ENCODE peak calls at places on chromosomes 11 and 22, in eight cellular contexts. G, R, C, T, D, Y, X and Q are unnamed samples.
A peak's percentile ranks its signal among the peaks of the same experiment; 100 is the strongest.

GRCh38 chr11:62395885-62396778 is 22.7 kb upstream of the SCGB1A1 start:
- DNase-seq in C (no peak), G (no peak), X (no peak), Y (no peak), R (no peak), D (no peak), T (no peak), Q (no peak)

GRCh38 chr22:48240165-48240934 is 1477.9 kb downstream of the TBC1D22A start:
- DNase-seq in X (no peak), C (peak; percentile 1), G (no peak), D (no peak), Y (no peak), R (no peak), T (no peak), Q (no peak)

GRCh38 chr11:70016666-70017347 is 61.3 kb upstream of the ANO1 start:
- DNase-seq in D (no peak), R (no peak), T (no peak), G (no peak), X (no peak), C (no peak), Y (no peak), Q (no peak)

GRCh38 chr22:40597541-40598453 is 38.7 kb downstream of the MRTFA start:
- DNase-seq in T (no peak), X (no peak), C (peak; percentile 29), D (no peak), G (no peak), R (peak; percentile 40), Y (no peak), Q (no peak)

GRCh38 chr22:48494256-48494967 is 1333.3 kb downstream of the BRD1 start:
- DNase-seq in X (no peak), R (no peak), C (no peak), Y (no peak), D (no peak), G (no peak), T (no peak), Q (no peak)

GRCh38 chr11:45624095-45624494 is 41.3 kb downstream of the CHST1 start:
- DNase-seq in D (no peak), Y (no peak), X (no peak), R (no peak), T (no peak), G (no peak), C (no peak), Q (no peak)

GRCh38 chr11:121416909-121417567 is 35.1 kb upstream of the SORL1 start:
- DNase-seq in G (peak; percentile 88), R (peak; percentile 96), T (peak; percentile 47), Y (peak; percentile 87), X (no peak), C (peak; percentile 92), D (peak; percentile 29), Q (peak; percentile 93)

GRCh38 chr11:108965602-108966001 is 300.7 kb downstream of the DDX10 start:
- DNase-seq in X (no peak), D (no peak), Y (no peak), T (no peak), C (no peak), R (peak; percentile 89), G (no peak), Q (peak; percentile 62)

GRCh38 chr11:27653990-27654758 is 46.1 kb downstream of the BDNF start:
- DNase-seq in X (no peak), D (no peak), G (no peak), C (no peak), T (no peak), R (no peak), Y (no peak), Q (no peak)

GRCh38 chr11:123580557-123581275 is 73.7 kb downstream of the SCN3B start:
- DNase-seq in G (peak; percentile 73), X (peak; percentile 82), Y (no peak), C (peak; percentile 84), R (peak; percentile 26), D (peak; percentile 64), T (peak; percentile 70), Q (no peak)

GRCh38 chr22:31488988-31489617 is 539 bp downstream of the EIF4ENIF1 start:
- DNase-seq in D (peak; percentile 15), G (peak; percentile 39), C (peak; percentile 36), Y (no peak), X (peak; percentile 67), R (no peak), T (peak; percentile 49), Q (no peak)

GRCh38 chr11:36404831-36405230 is 105.2 kb downstream of the TRAF6 start:
- DNase-seq in D (no peak), Y (no peak), R (peak; percentile 20), C (no peak), X (no peak), T (no peak), G (no peak), Q (no peak)

GRCh38 chr11:70545626-70545945 is 147.3 kb downstream of the CTTN start:
- DNase-seq in X (no peak), Y (no peak), R (no peak), C (no peak), G (no peak), D (no peak), T (no peak), Q (no peak)